ENCODE peak calls at places on chromosomes 7 and 10, in five cellular contexts. L is A549, X is heart left ventricle, O is HCT116, C is astrocyte. J is an unnamed sample.

GRCh38 chr7:77738871-77739270 is 42.6 kb downstream of the RSBN1L start:
- DNase-seq in X (no peak), L (peak), C (peak), O (no peak), J (no peak)

GRCh38 chr7:94394399-94395140 is at the start of gene COL1A2:
- DNase-seq in X (peak), O (no peak), L (no peak), C (peak), J (peak)

GRCh38 chr10:34194259-34194658 is 620.8 kb downstream of the PARD3 start:
- DNase-seq in L (no peak), X (no peak), O (no peak), C (peak), J (no peak)

GRCh38 chr10:12635127-12635541 is 285.8 kb downstream of the CAMK1D start:
- DNase-seq in X (no peak), L (peak), O (no peak), C (peak), J (peak)

GRCh38 chr10:17974505-17974904 is 22.8 kb downstream of the SLC39A12 start:
- DNase-seq in L (no peak), X (no peak), O (no peak), C (no peak), J (peak)

GRCh38 chr7:121488251-121488650 is 92.1 kb upstream of the FAM3C start:
- DNase-seq in L (no peak), C (no peak), X (no peak), O (no peak), J (no peak)

GRCh38 chr7:137895301-137896201 is 48.8 kb upstream of the DGKI start:
- DNase-seq in O (no peak), C (no peak), X (no peak), L (no peak), J (no peak)

GRCh38 chr7:77548222-77548621 is 11.1 kb downstream of the PTPN12 start:
- DNase-seq in O (no peak), X (no peak), L (no peak), C (no peak), J (no peak)

GRCh38 chr7:101133621-101134398 is 6.9 kb downstream of the SERPINE1 start:
- DNase-seq in O (no peak), L (no peak), C (no peak), X (no peak), J (no peak)

GRCh38 chr10:69453759-69454158 is 2.5 kb downstream of the TSPAN15 start:
- DNase-seq in L (no peak), X (no peak), O (no peak), C (no peak), J (peak)

GRCh38 chr7:67940400-67940799 is 943.8 kb downstream of the TYW1 start:
- DNase-seq in X (no peak), O (no peak), C (no peak), L (no peak), J (no peak)

GRCh38 chr10:103855424-103855823 is at the start of gene SH3PXD2A:
- DNase-seq in L (no peak), O (no peak), X (peak), C (no peak), J (peak)

GRCh38 chr10:58950618-58951017 is 225.8 kb upstream of the PHYHIPL start:
- DNase-seq in X (no peak), C (peak), L (peak), O (peak), J (peak)

GRCh38 chr10:72088879-72089585 is 681 bp upstream of the SPOCK2 start:
- DNase-seq in C (no peak), O (no peak), X (no peak), L (no peak), J (peak)

GRCh38 chr7:98165827-98166667 is 45.2 kb upstream of the BHLHA15 start:
- DNase-seq in L (peak), O (peak), X (peak), C (no peak), J (peak)

GRCh38 chr7:36312064-36312914 is 77.4 kb upstream of the ANLN start:
- DNase-seq in X (no peak), L (peak), C (no peak), O (no peak), J (peak)
- H3K4me3 ChIP-seq in X (no peak), L (no peak), C (no peak), O (no peak), J (no peak)

GRCh38 chr7:20232848-20233247 is 15.7 kb upstream of the MACC1 start:
- DNase-seq in O (no peak), X (no peak), C (no peak), L (no peak), J (no peak)
- TF ChIP-seq CTCF in O (no peak), X (no peak), C (no peak), L (no peak), J (no peak)

GRCh38 chr10:47286116-47286505 is 13.9 kb upstream of the GDF10 start:
- DNase-seq in C (no peak), O (no peak), L (no peak), X (no peak), J (no peak)
- H3K4me3 ChIP-seq in C (no peak), O (no peak), L (no peak), X (no peak), J (no peak)

DNA sequence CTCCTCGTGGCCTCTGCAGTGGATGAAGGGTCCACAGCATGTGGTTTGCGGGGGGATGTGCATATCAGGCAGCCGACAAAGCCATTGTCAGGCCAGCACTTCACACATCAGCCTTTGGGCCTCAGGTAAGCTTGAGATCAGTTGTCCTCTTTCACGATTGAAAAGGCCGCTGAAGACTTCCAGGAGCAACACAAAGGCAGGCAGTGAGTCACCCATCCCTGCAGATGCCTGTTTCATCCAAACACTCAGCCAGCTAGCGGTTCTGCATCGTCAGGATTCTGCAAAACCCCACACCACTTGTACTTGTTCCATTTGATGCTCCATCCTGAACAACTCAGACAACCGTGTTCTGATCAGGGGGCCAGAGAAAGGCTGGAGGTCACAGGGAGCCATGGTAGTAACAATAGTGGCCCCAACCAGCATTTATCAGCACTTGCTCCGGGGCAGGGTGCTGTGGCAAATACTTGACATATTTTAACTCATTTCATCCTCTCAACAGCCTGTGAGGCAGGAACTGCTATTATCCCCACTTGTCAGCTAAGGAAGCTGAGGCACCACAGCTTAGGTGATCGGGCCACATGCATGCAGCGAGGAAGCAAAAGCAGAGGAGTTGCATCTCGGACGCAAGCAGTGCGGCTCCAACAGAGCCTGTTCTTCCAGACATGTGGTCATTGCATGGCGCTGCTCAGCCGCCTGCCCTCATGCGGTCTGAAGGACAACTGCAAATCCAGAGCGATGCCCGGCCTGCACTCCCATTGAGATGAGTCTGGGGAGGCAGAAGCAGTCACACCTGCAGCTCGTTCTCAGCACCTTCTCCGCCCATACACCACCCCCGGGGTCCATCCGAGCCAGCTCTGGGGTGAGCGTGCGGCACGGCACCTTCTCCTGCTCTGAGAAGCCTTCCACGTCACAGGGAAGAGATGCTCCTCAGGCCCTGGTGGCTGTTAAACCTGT is 144.9 kb downstream of the PAXIP1 start:
- DNase-seq in O (no peak), X (no peak), L (peak), C (no peak), J (no peak)
- TF ChIP-seq CTCF in O (no peak), X (no peak), L (no peak), C (no peak), J (no peak)

DNA sequence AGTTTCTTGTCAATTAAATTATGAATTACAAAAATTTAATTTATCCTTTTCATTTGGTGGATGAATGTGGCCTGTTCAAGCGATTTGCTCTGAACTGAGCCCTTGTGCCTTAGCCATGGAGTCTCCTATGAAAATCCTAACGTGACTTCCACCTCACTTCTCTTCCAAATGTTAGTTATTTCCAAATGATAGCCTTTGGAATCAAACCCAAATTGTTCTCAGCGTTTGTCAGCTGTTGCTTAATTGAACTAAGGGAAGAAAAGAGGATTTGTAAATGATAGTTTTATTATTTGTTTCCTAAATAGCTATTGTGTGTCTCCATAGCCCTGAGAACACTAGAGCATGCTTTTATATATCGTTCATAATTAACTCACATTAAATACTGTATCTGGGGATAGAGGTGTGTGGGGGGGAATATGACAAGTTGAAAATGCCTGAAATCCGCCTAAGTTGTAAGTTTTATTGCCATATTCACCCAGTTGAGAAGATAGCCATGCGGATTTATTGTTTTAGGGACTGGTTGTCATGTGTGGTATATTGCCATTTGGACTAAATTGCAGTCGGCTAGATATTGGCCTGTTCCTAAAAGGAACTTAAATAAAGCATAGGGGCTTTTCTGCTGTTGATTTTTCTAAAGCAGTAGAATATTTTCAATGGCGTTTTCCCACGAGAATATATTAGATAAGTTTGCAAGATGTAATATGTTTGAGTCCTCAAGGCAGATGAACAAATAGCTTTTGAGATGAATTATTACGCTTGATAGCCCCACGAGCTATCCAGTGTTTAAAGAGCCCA is 2.6 kb downstream of the CELF2 start:
- DNase-seq in O (no peak), C (no peak), L (no peak), X (no peak), J (no peak)
- H3K4me3 ChIP-seq in O (no peak), C (no peak), L (no peak), X (peak), J (no peak)

DNA sequence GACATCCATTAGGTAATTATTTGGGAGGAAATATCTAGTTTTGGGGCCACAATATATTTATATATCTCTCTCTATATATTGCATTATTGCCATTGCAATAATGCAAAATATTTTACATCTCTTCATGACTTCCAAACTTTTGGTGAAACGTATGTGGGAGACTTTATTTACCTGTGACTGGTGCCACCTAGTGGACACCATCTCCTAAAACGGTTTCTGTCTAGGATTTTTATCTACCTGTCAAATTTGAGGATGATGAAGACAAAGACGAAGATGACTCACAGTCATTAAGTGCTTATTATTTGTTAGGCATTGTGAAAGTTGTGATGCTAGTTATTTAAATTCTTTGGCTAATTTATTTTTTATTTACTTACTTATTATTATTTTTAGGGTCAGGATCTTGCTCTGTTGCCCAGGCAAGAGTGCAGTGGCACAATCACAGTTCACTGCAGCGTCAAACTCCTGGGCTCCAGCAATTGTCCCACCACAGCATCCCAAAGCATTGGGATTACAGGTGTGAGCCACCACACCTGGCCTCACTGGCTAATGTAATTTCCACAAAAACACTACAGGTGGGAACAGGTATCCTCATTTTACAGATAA is 18.7 kb upstream of the CBLL1 start:
- DNase-seq in X (peak), L (peak), O (peak), C (peak), J (peak)
- TF ChIP-seq CTCF in X (peak), L (peak), O (peak), C (peak), J (peak)

J was measured in epithelial cell of esophagus.